ENCODE peak calls at places on chromosome 6, in five cellular contexts. L is brain microvascular endothelial cell, M is HCT116, K is endothelial cell of umbilical vein, W is pancreas. G is an unnamed sample.

GRCh38 chr6:122799916-122800701 is 11.1 kb downstream of the SMPDL3A start:
- DNase-seq in L (peak; percentile 14), W (no peak), K (no peak), M (no peak), G (no peak)

GRCh38 chr6:34901930-34902329 is 12.9 kb downstream of the ANKS1A start:
- DNase-seq in K (no peak), M (no peak), W (no peak), L (peak; percentile 34), G (no peak)

GRCh38 chr6:149031545-149032317 is 284.9 kb downstream of the UST start:
- DNase-seq in L (peak; percentile 93), K (no peak), M (peak; percentile 27), W (no peak), G (no peak)

GRCh38 chr6:158353851-158354508 is 41.7 kb downstream of the TULP4 start:
- DNase-seq in W (no peak), L (peak; percentile 23), M (no peak), K (peak; percentile 74), G (no peak)

GRCh38 chr6:84284428-84285033 is 57.1 kb upstream of the CEP162 start:
- DNase-seq in L (peak; percentile 24), M (peak; percentile 10), W (no peak), K (peak; percentile 41), G (no peak)

GRCh38 chr6:75266716-75267291 is 17.8 kb downstream of the TMEM30A start:
- DNase-seq in K (peak; percentile 75), M (no peak), W (no peak), L (no peak), G (no peak)

GRCh38 chr6:161265975-161266374 is 7.9 kb downstream of the AGPAT4 start:
- DNase-seq in K (no peak), M (no peak), L (no peak), W (no peak), G (no peak)

GRCh38 chr6:153047386-153047785 is 44.9 kb upstream of the MTRF1L start:
- DNase-seq in L (no peak), K (no peak), W (no peak), M (no peak), G (no peak)

GRCh38 chr6:36682328-36683144 is 4.0 kb downstream of the CDKN1A start:
- DNase-seq in M (no peak), K (no peak), W (peak; percentile 95), L (no peak), G (peak; percentile 68)

GRCh38 chr6:150517175-150517574 is 82.5 kb upstream of the PLEKHG1 start:
- DNase-seq in L (peak; percentile 29), M (no peak), W (no peak), K (no peak), G (no peak)

GRCh38 chr6:97064578-97064977 is 140.1 kb downstream of the KLHL32 start:
- DNase-seq in K (no peak), W (no peak), L (no peak), M (no peak), G (no peak)

GRCh38 chr6:22766979-22767378 is 197.6 kb downstream of the HDGFL1 start:
- DNase-seq in K (no peak), M (no peak), W (no peak), L (peak; percentile 17), G (no peak)
- TF ChIP-seq CTCF in K (no peak), M (no peak), W (no peak), L (no peak), G (no peak)

GRCh38 chr6:26240157-26240980 is 124.6 kb upstream of the BTN3A2 start:
- DNase-seq in K (peak; percentile 85), L (peak; percentile 70), W (no peak), M (no peak), G (no peak)
- H3K4me3 ChIP-seq in K (peak overlapping the region; percentile 40), L (peak overlapping the region; percentile 77), W (peak overlapping the region; percentile 2), M (no peak overlapping the region), G (no peak overlapping the region)

GRCh38 chr6:135938588-135939215 is 87.2 kb downstream of the PDE7B start:
- DNase-seq in L (peak; percentile 67), W (no peak), K (peak; percentile 14), M (no peak), G (no peak)
- TF ChIP-seq CTCF in L (peak; percentile 57), W (no peak), K (peak; percentile 10), M (peak; percentile 37), G (peak; percentile 42)

GRCh38 chr6:98928688-98929087 is 19.1 kb downstream of the FBXL4 start:
- DNase-seq in K (no peak), L (no peak), M (no peak), W (no peak), G (no peak)
- H3K4me3 ChIP-seq in K (no peak overlapping the region), L (no peak overlapping the region), M (no peak overlapping the region), W (no peak overlapping the region), G (no peak overlapping the region)

GRCh38 chr6:39020136-39020535 is 28.4 kb upstream of the GLP1R start:
- DNase-seq in W (no peak), M (no peak), K (no peak), L (no peak), G (peak; percentile 52)

GRCh38 chr6:39018103-39018502 is 30.5 kb upstream of the GLP1R start:
- DNase-seq in K (no peak), W (no peak), L (no peak), M (no peak), G (peak; percentile 60)

GRCh38 chr6:39021779-39022178 is 26.8 kb upstream of the GLP1R start:
- DNase-seq in K (no peak), L (no peak), W (no peak), M (no peak), G (no peak)

GRCh38 chr6:39017481-39017880 is 31.1 kb upstream of the GLP1R start:
- DNase-seq in L (no peak), K (no peak), M (no peak), W (no peak), G (no peak)

DNA sequence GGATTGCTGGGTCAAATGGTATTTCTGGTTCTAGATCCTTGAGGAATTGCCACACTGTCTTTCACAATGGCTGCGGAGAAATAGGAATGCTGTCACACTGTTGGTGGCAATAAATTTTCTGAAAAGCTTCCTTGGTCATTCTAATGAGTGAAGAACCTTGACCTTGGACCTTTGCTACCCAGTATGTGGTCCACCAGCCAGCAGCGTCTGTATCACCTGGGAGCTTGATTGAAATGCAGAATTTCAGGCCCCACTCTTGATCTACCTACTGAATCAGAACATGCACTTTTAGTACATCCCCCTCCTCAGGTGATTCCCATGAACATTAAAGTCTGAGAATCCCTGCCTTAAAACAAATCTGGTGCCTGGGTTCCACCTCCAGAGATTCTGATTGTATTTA is 27.5 kb upstream of the GLP1R start:
- DNase-seq in K (no peak), L (no peak), W (no peak), M (no peak), G (no peak)
- TF ChIP-seq CTCF in K (no peak), L (no peak), W (no peak), M (no peak), G (no peak)